ENCODE peak calls at places on chromosome 15, in ten cellular contexts. Q, U, Z, Y, A, G, M, L, H and K are unnamed samples.

GRCh38 chr15:98830034-98830634 is 177.5 kb downstream of the PGPEP1L start:
- DNase-seq in Q (no peak), U (no peak), Z (no peak), Y (no peak), A (no peak), G (no peak), M (no peak), L (no peak), H (no peak), K (no peak)

GRCh38 chr15:58261368-58261767 is 123.2 kb downstream of the AQP9 start:
- DNase-seq in Q (no peak), U (no peak), Z (no peak), Y (no peak), A (no peak), G (no peak), M (no peak), L (no peak), H (no peak), K (no peak)

GRCh38 chr15:59437777-59438574 is at the start of gene FAM81A:
- DNase-seq in Q (peak), U (peak), Z (peak), Y (peak), A (peak), G (peak), M (peak), L (peak), H (peak), K (no peak)

GRCh38 chr15:100635406-100636071 is 33.1 kb downstream of the ASB7 start:
- DNase-seq in Q (no peak), U (no peak), Z (no peak), Y (no peak), A (no peak), G (no peak), M (no peak), L (no peak), H (no peak), K (no peak)

GRCh38 chr15:66701422-66702034 is 508 bp upstream of the SMAD6 start:
- DNase-seq in Q (peak), U (peak), Z (no peak), Y (no peak), A (peak), G (peak), M (peak), L (no peak), H (peak), K (no peak)

GRCh38 chr15:51092480-51092879 is 2.2 kb downstream of the TNFAIP8L3 start:
- DNase-seq in Q (no peak), U (no peak), Z (no peak), Y (no peak), A (no peak), G (no peak), M (no peak), L (no peak), H (no peak), K (no peak)

GRCh38 chr15:94263341-94264273 is 32.2 kb downstream of the MCTP2 start:
- DNase-seq in Q (no peak), U (no peak), Z (no peak), Y (no peak), A (no peak), G (no peak), M (no peak), L (peak), H (no peak), K (no peak)

GRCh38 chr15:37020852-37021251 is 79.5 kb downstream of the MEIS2 start:
- DNase-seq in Q (no peak), U (no peak), Z (no peak), Y (no peak), A (no peak), G (no peak), M (no peak), L (no peak), H (no peak), K (no peak)

GRCh38 chr15:77017091-77017660 is 22.2 kb downstream of the PSTPIP1 start:
- DNase-seq in Q (no peak), U (no peak), Z (no peak), Y (no peak), A (no peak), G (no peak), M (no peak), L (no peak), H (no peak), K (no peak)

GRCh38 chr15:76470691-76471090 is 134.1 kb downstream of the ISL2 start:
- DNase-seq in Q (no peak), U (no peak), Z (no peak), Y (peak), A (no peak), G (no peak), M (no peak), L (peak), H (no peak), K (no peak)

GRCh38 chr15:97840501-97840900 is 120.0 kb upstream of the ARRDC4 start:
- DNase-seq in Q (no peak), U (no peak), Z (no peak), Y (no peak), A (no peak), G (no peak), M (no peak), L (no peak), H (no peak), K (peak)

GRCh38 chr15:75817151-75817935 is 25.9 kb upstream of the UBE2Q2 start:
- DNase-seq in Q (no peak), U (no peak), Z (no peak), Y (peak), A (no peak), G (no peak), M (no peak), L (no peak), H (no peak), K (no peak)

GRCh38 chr15:93861413-93861812 is 369.9 kb upstream of the MCTP2 start:
- DNase-seq in Q (no peak), U (peak), Z (no peak), Y (peak), A (no peak), G (no peak), M (no peak), L (no peak), H (no peak), K (no peak)

GRCh38 chr15:31265090-31265870 is 61.4 kb upstream of the KLF13 start:
- DNase-seq in Q (peak), U (no peak), Z (peak), Y (no peak), A (no peak), G (peak), M (no peak), L (no peak), H (peak), K (no peak)

GRCh38 chr15:55248895-55249294 is 40.7 kb downstream of the RAB27A start:
- DNase-seq in Q (no peak), U (no peak), Z (no peak), Y (no peak), A (no peak), G (no peak), M (no peak), L (no peak), H (no peak), K (no peak)

GRCh38 chr15:89376441-89376840 is 41.8 kb upstream of the POLG start:
- DNase-seq in Q (no peak), U (no peak), Z (no peak), Y (no peak), A (no peak), G (no peak), M (no peak), L (no peak), H (no peak), K (no peak)

GRCh38 chr15:89375093-89376062 is 40.8 kb upstream of the POLG start:
- DNase-seq in Q (no peak), U (no peak), Z (no peak), Y (no peak), A (no peak), G (no peak), M (no peak), L (no peak), H (no peak), K (no peak)

GRCh38 chr15:89378699-89379422 is 44.2 kb upstream of the POLG start:
- DNase-seq in Q (peak), U (no peak), Z (no peak), Y (no peak), A (no peak), G (peak), M (no peak), L (no peak), H (no peak), K (no peak)

GRCh38 chr15:89377842-89378698 is 43.4 kb upstream of the POLG start:
- DNase-seq in Q (no peak), U (no peak), Z (no peak), Y (no peak), A (no peak), G (no peak), M (no peak), L (no peak), H (no peak), K (no peak)

DNA sequence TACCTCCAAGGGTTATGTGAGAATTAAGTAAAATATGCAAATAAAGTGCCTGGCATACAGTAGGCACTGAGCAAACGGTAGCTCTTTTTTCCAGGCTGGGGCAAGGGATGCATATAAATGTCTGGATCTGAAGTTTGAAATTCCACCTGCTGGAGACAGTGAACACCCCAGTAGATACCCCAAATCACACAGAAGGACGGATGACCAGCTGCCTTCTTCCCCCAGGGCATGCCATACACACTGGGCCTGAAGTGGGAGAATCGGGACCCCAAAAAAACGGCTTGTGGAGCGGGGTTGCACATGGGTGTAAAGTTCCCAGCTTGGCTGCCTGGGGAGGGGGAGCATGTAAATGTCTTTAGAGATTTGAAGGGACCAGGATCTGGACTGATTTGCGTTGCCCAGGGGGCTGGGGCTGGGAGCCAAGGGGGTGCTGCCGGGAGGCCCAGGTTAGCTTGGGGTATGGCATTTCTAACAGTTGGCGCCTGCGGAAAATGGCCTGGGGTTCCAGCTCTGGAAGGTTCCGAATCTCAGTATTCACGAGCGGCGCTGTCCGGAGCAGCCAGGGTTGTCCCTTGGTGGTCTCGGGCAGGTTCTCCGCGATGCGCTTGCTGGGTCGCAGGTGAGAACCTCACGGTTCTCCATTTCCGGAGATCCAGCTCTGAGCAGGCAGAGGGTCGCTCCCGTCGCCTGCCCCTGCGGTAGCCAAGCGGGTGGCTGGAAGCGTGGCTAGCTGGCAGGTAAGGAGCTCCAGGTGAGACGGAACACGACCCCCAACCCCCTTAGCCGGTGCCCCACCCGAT is 42.6 kb upstream of the POLG start:
- DNase-seq in Q (no peak), U (no peak), Z (no peak), Y (no peak), A (no peak), G (no peak), M (no peak), L (no peak), H (no peak), K (no peak)
- H3K4me3 ChIP-seq in Q (no peak), U (no peak), Z (no peak), Y (no peak), A (no peak), G (peak), M (no peak), L (no peak), H (no peak), K (no peak)

GRCh38 chr15:40991355-40991754 is 38.1 kb downstream of the CHAC1 start:
- DNase-seq in Q (no peak), U (no peak), Z (no peak), Y (no peak), A (no peak), G (no peak), M (no peak), L (no peak), H (no peak), K (no peak)

GRCh38 chr15:40992825-40993224 is 39.6 kb downstream of the CHAC1 start:
- DNase-seq in Q (no peak), U (no peak), Z (no peak), Y (no peak), A (no peak), G (no peak), M (no peak), L (no peak), H (no peak), K (no peak)

GRCh38 chr15:40992241-40992741 is 39.0 kb downstream of the CHAC1 start:
- DNase-seq in Q (no peak), U (no peak), Z (no peak), Y (no peak), A (no peak), G (no peak), M (no peak), L (peak), H (no peak), K (no peak)

GRCh38 chr15:40999190-40999589 is 45.9 kb downstream of the CHAC1 start:
- DNase-seq in Q (no peak), U (no peak), Z (no peak), Y (no peak), A (no peak), G (no peak), M (no peak), L (peak), H (no peak), K (no peak)

DNA sequence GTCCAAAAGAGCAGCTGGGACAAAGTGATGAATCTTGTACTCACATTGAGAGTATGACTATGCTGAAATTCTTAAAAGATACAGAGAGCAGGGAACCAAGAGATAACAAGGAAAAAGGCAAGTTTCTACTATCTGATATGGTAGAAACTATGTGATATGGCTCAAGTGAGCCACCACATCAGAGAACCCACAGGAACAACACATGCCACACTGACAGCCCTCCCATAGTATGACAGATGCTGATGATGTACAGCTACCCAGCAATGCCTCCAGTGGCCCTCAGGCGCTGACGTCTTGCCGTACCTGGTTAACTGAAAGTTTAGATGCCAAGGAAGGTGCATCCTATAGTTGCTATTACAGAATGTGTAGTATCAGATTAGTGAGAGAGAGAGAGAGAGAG is 42.4 kb downstream of the CHAC1 start:
- DNase-seq in Q (no peak), U (no peak), Z (no peak), Y (no peak), A (no peak), G (no peak), M (no peak), L (no peak), H (no peak), K (no peak)
- TF ChIP-seq CTCF in Q (no peak), U (no peak), Z (no peak), Y (no peak), A (no peak), G (no peak), M (no peak), L (no peak), H (no peak), K (no peak)

GRCh38 chr15:27589260-27589659 is 509.9 kb downstream of the OCA2 start:
- DNase-seq in Q (no peak), U (no peak), Z (no peak), Y (no peak), A (no peak), G (no peak), M (no peak), L (no peak), H (no peak), K (no peak)

GRCh38 chr15:27587810-27588209 is 511.3 kb downstream of the OCA2 start:
- DNase-seq in Q (peak), U (no peak), Z (no peak), Y (no peak), A (no peak), G (no peak), M (no peak), L (no peak), H (no peak), K (no peak)

GRCh38 chr15:27592036-27592725 is 506.9 kb downstream of the OCA2 start:
- DNase-seq in Q (no peak), U (no peak), Z (no peak), Y (no peak), A (no peak), G (no peak), M (no peak), L (no peak), H (no peak), K (no peak)

DNA sequence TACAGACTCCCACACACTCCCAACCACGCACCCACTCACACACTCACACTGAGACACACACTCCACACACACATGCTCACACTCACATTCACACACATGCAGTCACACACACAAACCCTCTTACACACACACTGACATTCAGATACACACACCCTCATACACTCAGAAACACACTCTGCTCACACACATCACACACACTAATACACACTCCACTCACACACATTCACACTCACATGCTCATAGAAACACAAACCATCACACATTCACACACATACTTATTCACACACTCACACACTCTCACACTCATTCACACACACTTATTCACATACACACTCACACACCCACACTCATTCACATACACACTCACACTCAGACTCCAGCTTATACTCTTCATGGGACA is 509.3 kb downstream of the OCA2 start:
- DNase-seq in Q (no peak), U (no peak), Z (no peak), Y (no peak), A (no peak), G (no peak), M (no peak), L (no peak), H (no peak), K (no peak)
- H3K4me3 ChIP-seq in Q (no peak), U (no peak), Z (no peak), Y (no peak), A (no peak), G (no peak), M (no peak), L (no peak), H (no peak), K (no peak)

GRCh38 chr15:33086500-33087141 is 107.9 kb downstream of the FMN1 start:
- DNase-seq in Q (no peak), U (peak), Z (no peak), Y (peak), A (no peak), G (no peak), M (no peak), L (peak), H (no peak), K (no peak)
- TF ChIP-seq CTCF in Q (peak), U (peak), Z (peak), Y (peak), A (peak), G (peak), M (peak), L (peak), H (no peak), K (peak)

GRCh38 chr15:80480171-80480811 is 76.1 kb downstream of the ARNT2 start:
- DNase-seq in Q (no peak), U (no peak), Z (no peak), Y (peak), A (no peak), G (no peak), M (peak), L (no peak), H (no peak), K (no peak)
- H3K4me3 ChIP-seq in Q (no peak), U (peak), Z (no peak), Y (no peak), A (no peak), G (no peak), M (no peak), L (peak), H (no peak), K (no peak)

GRCh38 chr15:74543583-74543982 is 2.6 kb downstream of the ARID3B start:
- DNase-seq in Q (no peak), U (no peak), Z (no peak), Y (no peak), A (no peak), G (no peak), M (no peak), L (no peak), H (no peak), K (no peak)
- TF ChIP-seq CTCF in Q (peak), U (peak), Z (no peak), Y (no peak), A (no peak), G (no peak), M (no peak), L (no peak), H (no peak), K (peak)

DNA sequence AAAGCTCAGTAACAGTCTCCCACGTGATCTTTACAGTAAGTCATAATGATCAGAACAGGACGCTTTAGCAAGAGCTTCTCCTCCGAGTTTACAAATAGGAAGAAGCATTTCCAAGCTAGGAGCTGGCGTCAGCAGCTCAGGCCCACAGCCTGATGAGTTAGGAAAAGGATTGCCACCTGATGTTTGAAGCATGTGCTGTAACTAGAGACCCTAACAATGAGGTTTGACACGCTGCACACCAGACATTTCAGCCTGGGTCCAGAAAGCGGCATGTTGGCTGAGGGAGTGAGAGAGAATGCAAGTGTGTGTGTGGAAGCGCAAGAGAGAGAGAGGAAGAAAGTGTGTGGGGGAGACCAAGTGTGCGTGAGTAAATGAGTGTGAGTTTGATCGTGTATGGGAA is 47.3 kb downstream of the TLE3 start:
- DNase-seq in Q (no peak), U (no peak), Z (no peak), Y (no peak), A (no peak), G (no peak), M (no peak), L (no peak), H (no peak), K (no peak)
- H3K4me3 ChIP-seq in Q (no peak), U (no peak), Z (no peak), Y (no peak), A (no peak), G (no peak), M (no peak), L (no peak), H (no peak), K (no peak)

GRCh38 chr15:48358229-48358641 is 27.0 kb downstream of the DUT start:
- DNase-seq in Q (no peak), U (peak), Z (no peak), Y (peak), A (no peak), G (no peak), M (no peak), L (peak), H (no peak), K (no peak)
- TF ChIP-seq CTCF in Q (peak), U (peak), Z (peak), Y (peak), A (peak), G (peak), M (peak), L (peak), H (peak), K (peak)

GRCh38 chr15:78212546-78213424 is 21.6 kb downstream of the ACSBG1 start:
- DNase-seq in Q (peak), U (peak), Z (no peak), Y (peak), A (no peak), G (peak), M (peak), L (peak), H (no peak), K (peak)
- H3K4me3 ChIP-seq in Q (no peak), U (no peak), Z (no peak), Y (no peak), A (no peak), G (no peak), M (peak), L (no peak), H (no peak), K (no peak)